ENCODE peak calls at places on chromosomes 12 and 14, in six cellular contexts. F is GM03348; G is hepatic stellate cell; D is stimulated activated CD8-positive, alpha-beta memory T cell treated with anti-CD3 and anti-CD28 coated beads, Interleukin-7, amount 100 ng/mL, for 1 hour; L is HT1080; K is bronchial epithelial cell. W is an unnamed sample.

GRCh38 chr14:54737132-54737711 is 165.4 kb downstream of the GCH1 start:
- DNase-seq in F (peak), G (peak), D (no peak), L (peak), K (peak), W (peak)

GRCh38 chr14:74245292-74245691 is 6.0 kb downstream of the VSX2 start:
- DNase-seq in F (no peak), G (no peak), D (no peak), L (no peak), K (no peak), W (no peak)

GRCh38 chr12:57632898-57633825 is at the start of gene B4GALNT1:
- DNase-seq in F (peak), G (peak), D (peak), L (peak), K (peak), W (peak)

GRCh38 chr14:73227812-73228781 is 9.2 kb upstream of the PAPLN start:
- DNase-seq in F (peak), G (peak), D (no peak), L (peak), K (peak), W (peak)

GRCh38 chr12:46367351-46368029 is 5.1 kb downstream of the SLC38A2 start:
- DNase-seq in F (no peak), G (no peak), D (no peak), L (no peak), K (peak), W (no peak)

GRCh38 chr12:57430117-57430930 is 519 bp downstream of the R3HDM2 start:
- DNase-seq in F (peak), G (peak), D (no peak), L (peak), K (peak), W (no peak)

GRCh38 chr12:44668443-44668842 is 207.7 kb downstream of the NELL2 start:
- DNase-seq in F (no peak), G (no peak), D (no peak), L (no peak), K (no peak), W (no peak)

GRCh38 chr12:77847060-77847541 is 16.4 kb downstream of the NAV3 start:
- DNase-seq in F (no peak), G (no peak), D (no peak), L (peak), K (peak), W (no peak)

GRCh38 chr14:52821805-52822250 is 30.4 kb upstream of the GNPNAT1 start:
- DNase-seq in F (no peak), G (no peak), D (no peak), L (no peak), K (no peak), W (no peak)

GRCh38 chr12:25034676-25035075 is 85.8 kb upstream of the BCAT1 start:
- DNase-seq in F (no peak), G (peak), D (no peak), L (no peak), K (no peak), W (no peak)

W was measured in RCC 7860.